ENCODE peak calls at places on chromosomes 5 and 9, in seven cellular contexts. L is T-cell; U is GM12865; K is activated CD4-positive, alpha-beta memory T cell treated with anti-CD3 and anti-CD28 coated beads for 36 hours; T is fibroblast of mammary gland; G is HTR-8/SVneo; F is activated CD4-positive, alpha-beta T cell treated with anti-CD3 and anti-CD28 coated beads, Interleukin-2, amount 50 U/mL, for 24 hours. S is an unnamed sample.

GRCh38 chr5:177603631-177604030 is 3.7 kb downstream of the B4GALT7 start:
- DNase-seq in L (no peak), U (no peak), K (no peak), T (no peak), G (no peak), F (no peak), S (no peak)

GRCh38 chr5:16574789-16575785 is 41.7 kb downstream of the RETREG1 start:
- DNase-seq in L (no peak), U (no peak), K (no peak), T (peak), G (peak), F (no peak), S (no peak)

GRCh38 chr9:34989946-34990635 is 546 bp downstream of the DNAJB5 start:
- DNase-seq in L (peak), U (peak), K (peak), T (peak), G (peak), F (no peak), S (peak)

GRCh38 chr5:138353550-138353893 is 1.0 kb downstream of the KDM3B start:
- DNase-seq in L (peak), U (no peak), K (peak), T (peak), G (no peak), F (peak), S (no peak)

GRCh38 chr9:34501372-34501771 is 21.4 kb downstream of the ENHO start:
- DNase-seq in L (no peak), U (no peak), K (no peak), T (no peak), G (no peak), F (no peak), S (no peak)

GRCh38 chr9:120100595-120100994 is 479.4 kb downstream of the CDK5RAP2 start:
- DNase-seq in L (no peak), U (peak), K (no peak), T (peak), G (no peak), F (no peak), S (no peak)

GRCh38 chr9:83920469-83920941 is 727 bp downstream of the KIF27 start:
- DNase-seq in L (no peak), U (no peak), K (no peak), T (peak), G (peak), F (no peak), S (no peak)

GRCh38 chr9:4540425-4540824 is 50.2 kb downstream of the SLC1A1 start:
- DNase-seq in L (no peak), U (no peak), K (no peak), T (no peak), G (no peak), F (no peak), S (no peak)

GRCh38 chr5:1480806-1481205 is 35.6 kb upstream of the SLC6A3 start:
- DNase-seq in L (no peak), U (no peak), K (no peak), T (no peak), G (no peak), F (no peak), S (no peak)

GRCh38 chr5:6193315-6193714 is 185.0 kb downstream of the MED10 start:
- DNase-seq in L (no peak), U (no peak), K (no peak), T (no peak), G (no peak), F (no peak), S (no peak)

GRCh38 chr5:132456553-132457361 is 33.8 kb downstream of the IRF1 start:
- DNase-seq in L (peak), U (peak), K (peak), T (peak), G (no peak), F (no peak), S (no peak)

GRCh38 chr5:134594797-134595457 is 37.7 kb downstream of the SAR1B start:
- DNase-seq in L (no peak), U (peak), K (peak), T (no peak), G (no peak), F (no peak), S (no peak)

GRCh38 chr5:95733100-95733499 is 2.0 kb downstream of the RHOBTB3 start:
- DNase-seq in L (no peak), U (no peak), K (no peak), T (no peak), G (no peak), F (no peak), S (no peak)

GRCh38 chr5:9815051-9815450 is 184.9 kb upstream of the TAS2R1 start:
- DNase-seq in L (no peak), U (no peak), K (no peak), T (no peak), G (no peak), F (no peak), S (no peak)

GRCh38 chr5:125189451-125190051 is 443.1 kb upstream of the ZNF608 start:
- DNase-seq in L (no peak), U (no peak), K (no peak), T (peak), G (no peak), F (no peak), S (no peak)

GRCh38 chr5:114361724-114362196 is at the start of gene KCNN2:
- DNase-seq in L (no peak), U (peak), K (peak), T (peak), G (peak), F (no peak), S (peak)

GRCh38 chr5:115530426-115530825 is 14.1 kb downstream of the FEM1C start:
- DNase-seq in L (no peak), U (no peak), K (no peak), T (peak), G (no peak), F (no peak), S (no peak)

GRCh38 chr5:14775857-14776256 is 95.7 kb downstream of the ANKH start:
- DNase-seq in L (no peak), U (no peak), K (no peak), T (peak), G (no peak), F (no peak), S (no peak)

GRCh38 chr5:14728109-14728938 is 63.8 kb downstream of the OTULIN start:
- DNase-seq in L (no peak), U (no peak), K (no peak), T (no peak), G (no peak), F (no peak), S (no peak)

GRCh38 chr9:129146441-129146933 is 31.6 kb downstream of the IER5L start:
- DNase-seq in L (no peak), U (no peak), K (no peak), T (peak), G (no peak), F (no peak), S (no peak)

GRCh38 chr5:93307557-93307956 is 273.5 kb downstream of the NR2F1-AS1 start:
- DNase-seq in L (no peak), U (no peak), K (no peak), T (peak), G (no peak), F (no peak), S (no peak)

GRCh38 chr9:34611251-34611810 is 566 bp downstream of the RPP25L start:
- DNase-seq in L (no peak), U (no peak), K (peak), T (no peak), G (no peak), F (no peak), S (no peak)

GRCh38 chr9:115551396-115551795 is 433.4 kb upstream of the TNC start:
- DNase-seq in L (no peak), U (no peak), K (no peak), T (peak), G (no peak), F (no peak), S (no peak)

GRCh38 chr5:5799229-5799628 is 376.8 kb downstream of the ICE1 start:
- DNase-seq in L (no peak), U (no peak), K (no peak), T (no peak), G (no peak), F (no peak), S (no peak)

GRCh38 chr5:135337064-135337463 is 62.0 kb downstream of the MACROH2A1 start:
- DNase-seq in L (no peak), U (no peak), K (no peak), T (no peak), G (no peak), F (no peak), S (no peak)

GRCh38 chr9:95049761-95050160 is 267.7 kb downstream of the FANCC start:
- DNase-seq in L (no peak), U (no peak), K (no peak), T (no peak), G (no peak), F (no peak), S (no peak)

S was measured in progenitor cell of endocrine pancreas.